ENCODE peak calls at places on chromosomes 2 and 18, in five cellular contexts. M is fibroblast of lung, X is amygdala, Z is cardiac muscle cell, K is HCT116. J is an unnamed sample.

GRCh38 chr2:219125225-219125885 is 35.3 kb downstream of the NHEJ1 start:
- DNase-seq in Z (no peak), M (peak; percentile 99), K (peak; percentile 94), X (no peak), J (no peak)

GRCh38 chr2:64943387-64944150 is 45.6 kb upstream of the SLC1A4 start:
- DNase-seq in X (peak; percentile 69), Z (no peak), M (peak; percentile 64), K (no peak), J (no peak)

GRCh38 chr2:47618272-47618552 is 164.7 kb upstream of the MSH6 start:
- DNase-seq in M (no peak), K (no peak), X (no peak), Z (no peak), J (no peak)

GRCh38 chr18:25289040-25289631 is 62.8 kb downstream of the ZNF521 start:
- DNase-seq in M (peak; percentile 97), X (no peak), K (no peak), Z (no peak), J (no peak)

GRCh38 chr2:236654496-236654895 is 84.9 kb downstream of the ACKR3 start:
- DNase-seq in M (no peak), Z (no peak), X (no peak), K (no peak), J (no peak)

GRCh38 chr2:61726456-61727209 is 127.2 kb downstream of the FAM161A start:
- DNase-seq in M (no peak), X (no peak), K (no peak), Z (no peak), J (no peak)

GRCh38 chr2:170827841-170828532 is 11.3 kb downstream of the GAD1 start:
- DNase-seq in K (no peak), M (no peak), Z (no peak), X (no peak), J (no peak)

GRCh38 chr18:56541340-56541739 is 97.1 kb downstream of the TXNL1 start:
- DNase-seq in Z (no peak), X (no peak), M (no peak), K (no peak), J (no peak)

GRCh38 chr2:136378712-136379595 is 261.0 kb upstream of the CXCR4 start:
- DNase-seq in M (peak; percentile 45), X (no peak), Z (peak; percentile 78), K (peak; percentile 39), J (peak; percentile 43)

GRCh38 chr2:189951791-189952535 is 110.6 kb downstream of the MSTN start:
- DNase-seq in M (no peak), K (no peak), Z (no peak), X (no peak), J (no peak)

GRCh38 chr18:59878644-59879043 is 21.2 kb upstream of the PMAIP1 start:
- DNase-seq in M (no peak), K (no peak), X (no peak), Z (no peak), J (peak; percentile 27)

GRCh38 chr2:163264376-163264775 is 425.8 kb upstream of the KCNH7 start:
- DNase-seq in Z (no peak), X (no peak), M (no peak), K (no peak), J (no peak)

GRCh38 chr2:62713837-62714236 is 8.3 kb downstream of the EHBP1 start:
- DNase-seq in Z (no peak), M (peak; percentile 35), X (no peak), K (no peak), J (no peak)

GRCh38 chr2:168751104-168751768 is 51.2 kb upstream of the NOSTRIN start:
- DNase-seq in Z (no peak), X (no peak), M (no peak), K (no peak), J (peak; percentile 19)

GRCh38 chr2:55120634-55121359 is 70.5 kb upstream of the RTN4 start:
- DNase-seq in Z (peak; percentile 74), X (peak; percentile 70), K (no peak), M (peak; percentile 51), J (no peak)

GRCh38 chr18:58241877-58242276 is 197.9 kb downstream of the NEDD4L start:
- DNase-seq in K (no peak), M (peak; percentile 81), Z (no peak), X (no peak), J (no peak)

GRCh38 chr2:19774788-19775156 is 127.0 kb downstream of the TTC32 start:
- DNase-seq in Z (peak; percentile 20), M (peak; percentile 26), X (no peak), K (no peak), J (no peak)

GRCh38 chr2:104599802-104600510 is 254.0 kb upstream of the POU3F3 start:
- DNase-seq in X (no peak), Z (no peak), K (no peak), M (no peak), J (no peak)

GRCh38 chr2:121336528-121337294 is 51.7 kb upstream of the TFCP2L1 start:
- DNase-seq in M (no peak), X (no peak), K (no peak), Z (no peak), J (no peak)

GRCh38 chr2:218812096-218812815 is 19.3 kb downstream of the PRKAG3 start:
- DNase-seq in M (no peak), K (no peak), Z (no peak), X (no peak), J (peak; percentile 2)

GRCh38 chr2:122027510-122028217 is 272.2 kb downstream of the TSN start:
- DNase-seq in Z (no peak), M (no peak), X (no peak), K (no peak), J (no peak)

GRCh38 chr2:172087780-172088244 is 2.5 kb downstream of the DLX1 start:
- DNase-seq in M (no peak), K (no peak), X (no peak), Z (no peak), J (peak; percentile 28)

GRCh38 chr2:143248631-143249030 is 119.4 kb downstream of the ARHGAP15 start:
- DNase-seq in X (no peak), K (no peak), Z (no peak), M (no peak), J (no peak)

GRCh38 chr2:157606534-157606933 is 22.1 kb downstream of the ACVR1C start:
- DNase-seq in M (no peak), K (no peak), X (no peak), Z (no peak), J (no peak)

GRCh38 chr18:46412831-46413371 is 244.1 kb downstream of the LOXHD1 start:
- DNase-seq in K (no peak), M (peak; percentile 8), Z (peak; percentile 29), X (no peak), J (no peak)

GRCh38 chr2:105864262-105864661 is 119.5 kb downstream of the NCK2 start:
- DNase-seq in M (no peak), K (no peak), X (no peak), Z (no peak), J (no peak)

GRCh38 chr2:88903744-88904353 is 212.4 kb downstream of the RPIA start:
- DNase-seq in Z (peak; percentile 69), M (peak; percentile 25), X (no peak), K (peak; percentile 31), J (no peak)

GRCh38 chr18:12518326-12518725 is 110.6 kb downstream of the PRELID3A start:
- DNase-seq in K (no peak), X (no peak), M (peak; percentile 63), Z (no peak), J (no peak)

GRCh38 chr18:31399336-31400032 is 22.9 kb downstream of the DSG4 start:
- DNase-seq in Z (no peak), X (no peak), M (no peak), K (peak; percentile 83), J (no peak)

GRCh38 chr18:49368876-49369440 is 91.5 kb downstream of the DYM start:
- DNase-seq in X (no peak), M (peak; percentile 2), Z (no peak), K (no peak), J (no peak)

GRCh38 chr2:164879901-164880535 is 38.4 kb upstream of the COBLL1 start:
- DNase-seq in Z (no peak), K (no peak), M (no peak), X (no peak), J (no peak)

GRCh38 chr2:8821276-8822217 is 15.9 kb downstream of the KIDINS220 start:
- DNase-seq in Z (no peak), K (no peak), M (peak; percentile 88), X (no peak), J (no peak)

GRCh38 chr18:28728891-28729290 is 552.0 kb upstream of the CDH2 start:
- DNase-seq in X (no peak), Z (no peak), M (no peak), K (no peak), J (no peak)

J was measured in GM13977.